ENCODE peak calls at places on chromosomes 4 and X, in four cellular contexts. C is GM23338, F is body of pancreas, M is SK-N-SH. R is an unnamed sample.

GRCh38 chrX:129655547-129656248 is 942 bp upstream of the APLN start:
- DNase-seq in C (peak), F (no peak), M (no peak), R (no peak)

GRCh38 chr4:135839712-135840111 is 1638.1 kb upstream of the PABPC4L start:
- DNase-seq in C (no peak), F (no peak), M (no peak), R (no peak)

GRCh38 chrX:151806967-151807540 is 72.5 kb downstream of the CNGA2 start:
- DNase-seq in C (no peak), F (no peak), M (no peak), R (no peak)

GRCh38 chr4:73315091-73315490 is 56.5 kb upstream of the ANKRD17 start:
- DNase-seq in C (no peak), F (no peak), M (no peak), R (no peak)

GRCh38 chrX:20530319-20530979 is 263.7 kb upstream of the RPS6KA3 start:
- DNase-seq in C (peak), F (peak), M (peak), R (peak)

GRCh38 chr4:1367230-1367935 is 20.4 kb downstream of the UVSSA start:
- DNase-seq in C (no peak), F (peak), M (no peak), R (no peak)

GRCh38 chrX:119477812-119478232 is 9.6 kb downstream of the SLC25A5 start:
- DNase-seq in C (no peak), F (peak), M (no peak), R (peak)

GRCh38 chr4:6280365-6280996 is 10.8 kb downstream of the WFS1 start:
- DNase-seq in C (no peak), F (no peak), M (no peak), R (no peak)

GRCh38 chr4:155735506-155735905 is 23.3 kb upstream of the GUCY1B1 start:
- DNase-seq in C (no peak), F (no peak), M (no peak), R (no peak)

GRCh38 chrX:15674899-15675489 is 10.4 kb upstream of the CLTRN start:
- DNase-seq in C (peak), F (peak), M (peak), R (peak)

GRCh38 chr4:6626066-6626465 is 14.4 kb upstream of the MRFAP1 start:
- DNase-seq in C (no peak), F (no peak), M (no peak), R (no peak)

GRCh38 chr4:136985683-136986082 is 546.6 kb downstream of the PCDH18 start:
- DNase-seq in C (no peak), F (no peak), M (no peak), R (no peak)

GRCh38 chr4:2284934-2285664 is 23.2 kb upstream of the MXD4 start:
- DNase-seq in C (no peak), F (no peak), M (no peak), R (no peak)

GRCh38 chr4:81032174-81032551 is 1.7 kb downstream of the BMP3 start:
- DNase-seq in C (peak), F (no peak), M (no peak), R (no peak)
- H3K4me3 ChIP-seq in C (peak), F (no peak), M (no peak), R (peak)

DNA sequence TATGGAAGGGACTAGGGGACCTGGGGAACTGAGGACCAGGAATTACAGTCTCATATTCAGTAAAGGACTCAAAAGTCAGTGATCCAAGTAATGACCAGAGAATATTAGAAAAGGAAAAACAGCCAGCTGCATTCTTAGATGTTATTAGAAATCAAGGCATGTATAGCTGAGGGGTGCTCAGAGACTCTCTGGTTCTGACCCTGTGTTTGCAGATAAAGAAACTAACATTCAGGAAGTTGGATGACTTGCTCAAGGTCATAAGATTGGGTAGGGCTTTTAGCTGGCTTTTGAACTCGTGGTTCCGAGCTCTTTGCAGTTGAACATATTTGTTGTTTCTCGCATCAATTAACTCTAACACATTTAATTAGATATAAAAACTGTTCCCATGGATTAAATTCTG is 62.4 kb upstream of the ENPP6 start:
- DNase-seq in C (no peak), F (no peak), M (no peak), R (no peak)
- H3K4me3 ChIP-seq in C (no peak), F (no peak), M (no peak), R (no peak)

DNA sequence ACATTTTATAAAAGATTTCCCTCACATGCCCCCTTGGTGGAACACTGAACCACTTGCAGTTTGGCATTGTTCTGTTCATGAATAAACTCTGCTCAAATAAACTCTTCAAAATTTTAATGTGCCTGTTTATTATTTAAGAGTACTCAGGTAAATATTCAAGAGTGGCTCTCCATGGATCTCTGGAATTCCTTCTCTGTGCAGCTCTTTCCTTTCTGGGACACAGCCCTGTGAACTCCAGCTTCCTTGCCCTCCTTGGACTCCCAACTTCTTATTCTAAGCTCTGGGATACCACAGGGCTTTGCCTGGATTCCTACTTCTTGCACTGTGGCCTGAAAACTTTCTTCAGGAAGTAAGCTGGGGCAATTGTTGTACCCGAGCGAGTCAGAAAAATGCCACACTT is 8.3 kb downstream of the BEX3 start:
- DNase-seq in C (no peak), F (no peak), M (no peak), R (no peak)
- H3K4me3 ChIP-seq in C (no peak), F (no peak), M (no peak), R (no peak)

DNA sequence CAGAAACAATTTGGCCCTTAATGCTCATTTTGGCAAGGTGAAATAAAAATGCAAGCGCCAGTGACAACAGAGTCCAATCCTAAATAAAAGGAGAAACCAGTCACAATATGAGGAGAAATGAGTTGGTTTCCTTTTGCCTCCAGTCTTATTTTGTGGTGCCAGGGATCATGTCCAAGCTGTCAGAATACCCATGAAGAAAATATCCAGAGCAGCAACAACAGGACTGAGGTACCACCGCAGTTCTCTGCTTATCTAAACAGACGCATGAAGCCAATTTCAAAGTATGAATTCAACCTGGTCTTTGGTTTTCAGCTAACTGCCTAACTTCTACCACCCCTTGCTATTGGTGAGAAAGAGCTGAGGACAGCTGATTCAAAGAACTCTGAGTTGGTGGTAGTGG is 199.9 kb upstream of the MAGEB2 start:
- DNase-seq in C (no peak), F (no peak), M (no peak), R (no peak)
- H3K4me3 ChIP-seq in C (no peak), F (no peak), M (no peak), R (no peak)

GRCh38 chr4:41613782-41614181 is 75.8 kb downstream of the LIMCH1 start:
- DNase-seq in C (no peak), F (no peak), M (no peak), R (no peak)

GRCh38 chr4:41611881-41612871 is 74.2 kb downstream of the LIMCH1 start:
- DNase-seq in C (peak), F (peak), M (peak), R (peak)

GRCh38 chr4:41614519-41614918 is 76.6 kb downstream of the LIMCH1 start:
- DNase-seq in C (no peak), F (no peak), M (no peak), R (no peak)

GRCh38 chr4:41611124-41611838 is 73.3 kb downstream of the LIMCH1 start:
- DNase-seq in C (no peak), F (no peak), M (no peak), R (no peak)

GRCh38 chr4:41613362-41613761 is 75.4 kb downstream of the LIMCH1 start:
- DNase-seq in C (peak), F (no peak), M (no peak), R (no peak)
- H3K4me3 ChIP-seq in C (peak), F (no peak), M (no peak), R (peak)

GRCh38 chr4:179124419-179124818 is 1682.2 kb upstream of the AGA start:
- DNase-seq in C (no peak), F (no peak), M (no peak), R (no peak)
- H3K4me3 ChIP-seq in C (no peak), F (no peak), M (no peak), R (no peak)

GRCh38 chrX:10156199-10157031 is at the start of gene CLCN4:
- DNase-seq in C (peak), F (peak), M (peak), R (peak)
- H3K4me3 ChIP-seq in C (peak), F (no peak), M (no peak), R (peak)

DNA sequence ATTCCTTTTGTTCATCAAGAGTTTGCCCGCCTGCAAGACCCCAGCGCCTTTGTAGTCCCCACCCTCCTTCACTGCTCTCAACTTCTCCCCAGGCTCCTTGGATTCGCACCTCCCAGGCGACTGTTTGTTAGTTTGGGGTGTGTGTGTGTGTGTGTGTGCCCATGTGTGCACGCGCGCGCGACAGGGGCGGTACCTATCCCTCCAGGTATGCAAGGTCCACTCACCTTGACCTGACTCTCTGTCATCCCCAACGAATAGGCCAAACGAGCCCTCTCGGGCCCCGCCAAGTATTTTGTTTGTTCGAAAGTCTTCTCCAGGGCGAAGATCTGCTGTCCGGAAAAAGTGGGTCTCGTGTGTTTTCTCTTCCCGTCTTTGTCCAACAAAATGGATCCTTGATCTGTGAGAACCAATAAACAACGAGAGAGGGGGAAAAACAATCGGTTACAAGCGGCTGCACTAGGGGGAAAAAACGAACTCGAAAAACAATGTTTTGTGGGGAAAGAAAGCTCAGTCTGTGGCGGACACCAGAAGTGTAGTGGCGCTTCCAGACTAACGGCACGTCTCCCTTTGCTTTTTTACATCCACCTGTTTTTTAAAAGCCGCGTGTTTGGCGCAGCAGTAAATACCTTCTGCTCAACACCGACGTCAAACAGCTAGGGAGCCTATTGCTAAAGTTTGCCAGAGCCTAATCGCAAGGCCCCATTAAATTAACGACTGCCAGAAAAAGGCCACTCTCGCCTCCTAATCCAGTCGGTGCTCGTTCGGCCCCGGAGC is 3.5 kb downstream of the NKX6-1 start:
- DNase-seq in C (peak), F (peak), M (no peak), R (no peak)
- H3K4me3 ChIP-seq in C (peak), F (no peak), M (no peak), R (no peak)

DNA sequence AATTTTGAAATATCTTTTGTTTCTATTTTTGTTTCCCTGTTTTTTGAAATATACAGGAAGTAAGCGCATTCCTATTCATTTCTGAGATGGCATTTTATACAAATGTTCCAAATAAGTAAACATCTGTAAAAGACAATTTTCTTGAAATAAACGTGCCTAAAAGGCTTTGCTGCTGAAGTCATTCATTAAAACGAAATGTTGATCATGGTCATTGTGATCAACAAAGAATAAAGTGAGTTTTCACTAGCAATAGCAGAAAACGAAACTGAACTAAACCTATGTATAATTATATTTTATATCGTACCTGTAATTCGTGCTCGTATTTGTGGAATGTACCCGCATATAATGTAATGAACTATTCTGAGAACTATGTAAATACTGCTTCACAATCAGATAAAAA is 221.2 kb downstream of the MGST2 start:
- DNase-seq in C (no peak), F (no peak), M (no peak), R (no peak)
- H3K4me3 ChIP-seq in C (no peak), F (no peak), M (peak), R (no peak)

GRCh38 chrX:13305091-13305490 is 14.8 kb downstream of the ATXN3L start:
- DNase-seq in C (no peak), F (no peak), M (no peak), R (no peak)

GRCh38 chrX:13307041-13307440 is 12.8 kb downstream of the ATXN3L start:
- DNase-seq in C (no peak), F (no peak), M (no peak), R (no peak)

GRCh38 chrX:13309631-13310030 is 10.2 kb downstream of the ATXN3L start:
- DNase-seq in C (no peak), F (no peak), M (no peak), R (no peak)

GRCh38 chrX:13304052-13304451 is 15.8 kb downstream of the ATXN3L start:
- DNase-seq in C (no peak), F (no peak), M (no peak), R (no peak)
- H3K4me3 ChIP-seq in C (no peak), F (no peak), M (no peak), R (no peak)

R was measured in transverse colon.